ENCODE peak calls at places on chromosomes 4 and X, in seven cellular contexts. Q is GM12878, T is HCT116, B is A549, E is IMR-90, S is HepG2, U is H1. P is an unnamed sample.

GRCh38 chr4:123649644-123650356 is 253.2 kb downstream of the SPRY1 start:
- DNase-seq in Q (no peak), T (no peak), B (peak), E (peak), S (peak), U (no peak), P (no peak)

GRCh38 chrX:115616943-115617563 is 56.1 kb downstream of the PLS3 start:
- DNase-seq in Q (peak), T (peak), B (peak), E (peak), S (no peak), U (no peak), P (no peak)

GRCh38 chr4:187606581-187606980 is 389.0 kb upstream of the ZFP42 start:
- DNase-seq in Q (no peak), T (peak), B (peak), E (peak), S (peak), U (peak), P (peak)

GRCh38 chr4:112938461-112939058 is 110.9 kb upstream of the ANK2 start:
- DNase-seq in Q (no peak), T (peak), B (peak), E (peak), S (peak), U (no peak), P (peak)

GRCh38 chr4:182918791-182919302 is 1.7 kb upstream of the DCTD start:
- DNase-seq in Q (peak), T (no peak), B (no peak), E (no peak), S (no peak), U (no peak), P (no peak)

GRCh38 chrX:65902011-65902410 is 137.9 kb downstream of the VSIG4 start:
- DNase-seq in Q (no peak), T (no peak), B (no peak), E (no peak), S (no peak), U (no peak), P (no peak)

GRCh38 chr4:182944484-182945227 is 27.5 kb upstream of the DCTD start:
- DNase-seq in Q (no peak), T (no peak), B (no peak), E (no peak), S (no peak), U (no peak), P (no peak)

GRCh38 chr4:108959497-108959896 is 196.6 kb upstream of the ETNPPL start:
- DNase-seq in Q (no peak), T (no peak), B (no peak), E (peak), S (no peak), U (no peak), P (no peak)

GRCh38 chr4:4347585-4347984 is 39.3 kb upstream of the NSG1 start:
- DNase-seq in Q (no peak), T (no peak), B (no peak), E (no peak), S (no peak), U (no peak), P (no peak)

GRCh38 chr4:109930469-109930868 is 17.8 kb downstream of the EGF start:
- DNase-seq in Q (no peak), T (no peak), B (no peak), E (no peak), S (no peak), U (no peak), P (no peak)

GRCh38 chr4:147509386-147509785 is 28.5 kb downstream of the EDNRA start:
- DNase-seq in Q (no peak), T (no peak), B (no peak), E (no peak), S (no peak), U (no peak), P (no peak)

GRCh38 chr4:74339501-74339900 is 25.4 kb upstream of the EREG start:
- DNase-seq in Q (no peak), T (no peak), B (no peak), E (no peak), S (no peak), U (no peak), P (no peak)

GRCh38 chrX:39559229-39559628 is 538.5 kb downstream of the BCOR start:
- DNase-seq in Q (no peak), T (no peak), B (no peak), E (peak), S (no peak), U (no peak), P (no peak)

GRCh38 chr4:5827108-5828004 is 65.5 kb downstream of the CRMP1 start:
- DNase-seq in Q (no peak), T (no peak), B (no peak), E (peak), S (no peak), U (no peak), P (no peak)

GRCh38 chrX:96752776-96753175 is 68.1 kb downstream of the DIAPH2 start:
- DNase-seq in Q (no peak), T (no peak), B (no peak), E (no peak), S (no peak), U (no peak), P (no peak)

GRCh38 chr4:8695237-8696219 is 103.0 kb downstream of the CPZ start:
- DNase-seq in Q (no peak), T (no peak), B (no peak), E (no peak), S (no peak), U (peak), P (no peak)

GRCh38 chr4:137960371-137961050 is 281.6 kb downstream of the SLC7A11 start:
- DNase-seq in Q (no peak), T (no peak), B (no peak), E (peak), S (no peak), U (no peak), P (no peak)

GRCh38 chr4:88350786-88351185 is 27.9 kb upstream of the HERC6 start:
- DNase-seq in Q (no peak), T (no peak), B (no peak), E (no peak), S (no peak), U (peak), P (no peak)

GRCh38 chr4:185357220-185357619 is 38.5 kb downstream of the LRP2BP start:
- DNase-seq in Q (no peak), T (no peak), B (no peak), E (no peak), S (no peak), U (no peak), P (no peak)

GRCh38 chr4:41613362-41613761 is 75.4 kb downstream of the LIMCH1 start:
- DNase-seq in Q (no peak), T (no peak), B (no peak), E (no peak), S (no peak), U (no peak), P (no peak)

GRCh38 chr4:84938316-84938715 is 28.2 kb downstream of the WDFY3 start:
- DNase-seq in Q (no peak), T (no peak), B (no peak), E (peak), S (peak), U (no peak), P (no peak)

GRCh38 chr4:93334003-93334402 is 494.6 kb upstream of the ATOH1 start:
- DNase-seq in Q (peak), T (no peak), B (no peak), E (peak), S (no peak), U (no peak), P (no peak)

GRCh38 chr4:76208005-76208765 is 5.4 kb downstream of the SCARB2 start:
- DNase-seq in Q (no peak), T (no peak), B (peak), E (peak), S (peak), U (no peak), P (no peak)

GRCh38 chr4:5980436-5981155 is 37.6 kb downstream of the C4orf50 start:
- DNase-seq in Q (no peak), T (peak), B (peak), E (no peak), S (no peak), U (no peak), P (no peak)

GRCh38 chr4:3330682-3331081 is 37.9 kb downstream of the RGS12 start:
- DNase-seq in Q (no peak), T (no peak), B (no peak), E (no peak), S (no peak), U (no peak), P (no peak)

GRCh38 chr4:3202836-3203820 is 45.8 kb upstream of the MSANTD1 start:
- DNase-seq in Q (no peak), T (no peak), B (no peak), E (no peak), S (peak), U (no peak), P (no peak)

GRCh38 chrX:94051926-94052325 is 377.9 kb downstream of the FAM133A start:
- DNase-seq in Q (no peak), T (no peak), B (no peak), E (no peak), S (no peak), U (no peak), P (no peak)

GRCh38 chrX:24259544-24260240 is 54.2 kb downstream of the SUPT20HL2 start:
- DNase-seq in Q (no peak), T (peak), B (peak), E (peak), S (peak), U (no peak), P (peak)

GRCh38 chrX:49137492-49137891 is 14.0 kb upstream of the GPKOW start:
- DNase-seq in Q (no peak), T (no peak), B (no peak), E (no peak), S (peak), U (no peak), P (no peak)

GRCh38 chr4:174119051-174119450 is 164.4 kb downstream of the FBXO8 start:
- DNase-seq in Q (no peak), T (no peak), B (peak), E (peak), S (no peak), U (no peak), P (no peak)

GRCh38 chr4:174156239-174156826 is 127.1 kb downstream of the FBXO8 start:
- DNase-seq in Q (peak), T (peak), B (peak), E (peak), S (peak), U (no peak), P (peak)

GRCh38 chr4:87937523-87937922 is 38.0 kb upstream of the SPP1 start:
- DNase-seq in Q (no peak), T (no peak), B (no peak), E (no peak), S (no peak), U (no peak), P (no peak)

GRCh38 chrX:645024-645376 is 14.4 kb downstream of the SHOX start:
- DNase-seq in Q (no peak), T (no peak), B (no peak), E (no peak), S (no peak), U (no peak), P (no peak)

GRCh38 chrX:642436-643210 is 12.0 kb downstream of the SHOX start:
- DNase-seq in Q (no peak), T (no peak), B (no peak), E (no peak), S (no peak), U (no peak), P (no peak)

GRCh38 chrX:641671-642435 is 11.3 kb downstream of the SHOX start:
- DNase-seq in Q (no peak), T (no peak), B (no peak), E (no peak), S (no peak), U (peak), P (no peak)

GRCh38 chrX:644304-645023 is 13.9 kb downstream of the SHOX start:
- DNase-seq in Q (no peak), T (no peak), B (no peak), E (no peak), S (no peak), U (peak), P (no peak)

DNA sequence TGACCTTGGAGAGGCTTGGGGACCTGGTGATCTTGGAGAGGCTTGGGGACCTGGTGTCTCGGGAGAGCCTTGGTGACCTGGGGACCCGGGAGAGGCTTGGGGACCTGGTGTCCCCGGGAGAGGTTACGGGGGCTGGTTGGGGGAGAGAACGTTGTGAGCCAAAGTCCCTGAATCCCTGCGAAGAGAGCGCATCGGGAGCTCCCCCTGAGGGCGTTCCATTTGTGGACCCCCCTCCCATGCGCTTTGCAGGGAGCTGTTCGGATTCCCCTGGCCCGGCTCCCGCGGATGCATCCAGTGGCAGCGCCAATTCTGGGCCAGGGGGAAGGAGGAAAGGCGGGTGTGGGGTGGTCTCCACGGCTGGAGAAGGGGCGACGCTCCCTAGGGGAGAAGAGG is 13.3 kb downstream of the SHOX start:
- DNase-seq in Q (no peak), T (no peak), B (no peak), E (no peak), S (no peak), U (no peak), P (no peak)
- TF ChIP-seq CEBPB in Q (no peak), T (no peak), B (no peak), E (no peak), S (no peak), U (no peak), P (no peak)

DNA sequence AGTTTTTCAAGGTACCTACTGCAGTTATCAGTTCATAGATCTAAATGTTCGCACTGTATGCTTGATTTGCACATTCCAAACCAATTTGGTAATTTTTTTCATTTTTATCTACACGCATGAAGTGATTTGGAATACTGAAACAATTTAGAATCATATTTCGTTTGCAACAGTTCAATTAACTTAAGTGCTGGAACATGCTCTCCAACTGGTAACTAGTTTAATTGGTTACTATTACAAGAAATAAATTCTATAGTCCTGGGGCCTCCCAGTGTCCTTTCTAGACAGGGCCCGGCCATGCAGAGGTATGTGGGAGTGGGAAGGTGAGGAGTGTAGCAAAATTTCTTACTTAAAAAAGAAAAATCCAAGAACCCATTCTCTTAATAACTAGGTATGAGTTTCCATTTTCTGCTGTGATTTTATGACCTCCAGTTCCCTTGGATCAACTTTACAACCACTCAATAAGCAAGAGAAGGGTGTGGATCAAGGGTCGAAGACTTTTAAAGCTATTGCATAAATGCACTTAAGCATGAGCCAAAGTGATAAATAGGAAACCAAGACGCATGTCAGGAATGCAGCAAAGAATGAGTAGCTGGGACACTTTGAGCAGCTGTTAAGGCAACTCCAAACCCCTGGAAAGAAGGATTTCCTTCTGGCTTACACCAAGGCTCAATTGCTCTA is 106.9 kb downstream of the PPARGC1A start:
- DNase-seq in Q (no peak), T (no peak), B (no peak), E (no peak), S (no peak), U (no peak), P (no peak)
- TF ChIP-seq CEBPB in Q (no peak), T (no peak), B (no peak), E (no peak), S (no peak), U (no peak), P (no peak)

GRCh38 chr4:114015444-114015899 is 36.0 kb upstream of the ARSJ start:
- DNase-seq in Q (no peak), T (peak), B (peak), E (peak), S (no peak), U (no peak), P (no peak)
- TF ChIP-seq CEBPB in Q (no peak), T (peak), B (no peak), E (peak), S (no peak), U (no peak), P (no peak)

DNA sequence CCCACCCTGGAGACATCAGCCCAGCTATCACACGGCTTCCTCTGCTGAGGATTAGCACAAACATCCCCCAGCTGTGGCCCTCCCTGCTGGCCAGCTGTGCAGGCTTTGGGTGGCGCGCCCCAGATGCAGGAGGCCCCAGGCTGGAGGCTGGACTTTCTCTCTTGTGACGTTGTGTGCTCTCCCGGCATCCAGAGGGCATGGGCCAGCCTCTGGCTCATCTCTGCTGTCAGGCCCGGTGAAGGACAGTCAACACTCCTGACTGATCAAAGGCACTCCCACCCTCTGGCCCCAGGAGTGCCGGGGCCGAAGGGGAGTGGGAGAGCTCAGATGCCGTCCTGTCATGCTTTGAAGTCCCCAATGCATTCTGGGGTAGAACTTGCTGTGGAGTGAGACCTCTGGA is 29.9 kb upstream of the PJA1 start:
- DNase-seq in Q (no peak), T (no peak), B (no peak), E (no peak), S (peak), U (no peak), P (no peak)
- TF ChIP-seq CEBPB in Q (no peak), T (no peak), B (no peak), E (no peak), S (no peak), U (no peak), P (no peak)

DNA sequence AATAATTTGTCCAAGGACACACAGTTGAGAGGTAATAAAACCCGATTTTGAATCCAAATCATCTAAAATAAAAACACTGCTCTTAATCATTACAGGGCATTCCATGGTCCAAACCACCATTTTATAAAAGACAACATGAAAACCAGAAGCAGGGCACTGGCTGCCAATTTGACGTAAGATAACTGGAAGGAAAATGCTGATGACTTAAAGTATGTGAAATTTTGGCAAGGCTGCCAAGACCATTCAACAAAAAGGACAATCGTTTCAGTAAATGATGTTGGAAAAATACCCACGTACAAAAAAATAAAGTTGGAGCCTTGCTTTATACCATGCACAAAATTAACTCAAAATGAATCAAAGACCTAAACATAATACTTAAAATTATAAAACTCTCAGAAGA is 344.4 kb downstream of the RAPGEF2 start:
- DNase-seq in Q (no peak), T (no peak), B (no peak), E (no peak), S (no peak), U (no peak), P (no peak)
- TF ChIP-seq CEBPB in Q (no peak), T (no peak), B (no peak), E (no peak), S (no peak), U (no peak), P (no peak)

GRCh38 chr4:33658971-33659370 is 2585.3 kb downstream of the ARAP2 start:
- DNase-seq in Q (no peak), T (no peak), B (no peak), E (no peak), S (no peak), U (no peak), P (no peak)
- TF ChIP-seq CEBPB in Q (no peak), T (no peak), B (no peak), E (no peak), S (no peak), U (no peak), P (no peak)

DNA sequence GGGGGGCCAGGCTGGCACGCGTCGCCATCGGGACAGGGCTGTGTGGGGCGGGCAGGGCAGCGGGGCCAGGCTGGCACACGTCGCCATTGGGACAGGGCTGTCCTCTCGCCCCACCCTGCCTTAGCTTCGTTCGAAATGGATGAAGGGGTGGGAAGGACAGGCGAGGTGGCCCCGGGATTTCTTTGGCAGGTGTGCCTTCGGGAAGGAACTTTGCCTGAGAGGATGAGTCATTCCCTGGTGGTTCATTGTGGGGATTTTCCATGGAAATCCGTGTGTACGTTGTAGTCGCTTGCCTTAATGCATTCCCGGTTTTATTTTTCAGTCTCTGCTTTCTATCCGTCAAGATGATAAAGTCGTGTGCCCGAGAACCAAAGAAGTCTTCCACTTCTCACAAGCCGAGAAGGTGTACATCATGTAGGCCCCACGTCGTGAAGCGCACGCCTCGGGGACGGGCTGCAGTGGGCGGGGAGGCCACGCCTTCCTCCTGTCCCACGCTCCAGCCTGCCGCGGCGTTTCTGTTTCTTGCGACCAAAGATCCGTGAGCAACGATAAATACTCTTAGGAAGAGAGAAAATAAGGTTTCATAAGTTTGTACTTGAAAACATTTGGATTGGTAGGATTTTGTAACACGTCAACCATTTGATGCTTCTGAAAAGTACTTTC is 8.1 kb upstream of the UVSSA start:
- DNase-seq in Q (no peak), T (no peak), B (no peak), E (no peak), S (no peak), U (no peak), P (no peak)
- TF ChIP-seq CEBPB in Q (no peak), T (no peak), B (no peak), E (no peak), S (no peak), U (no peak), P (no peak)

GRCh38 chrX:19747672-19748610 is 139.5 kb downstream of the SH3KBP1 start:
- DNase-seq in Q (no peak), T (no peak), B (no peak), E (no peak), S (no peak), U (no peak), P (no peak)
- TF ChIP-seq CEBPB in Q (no peak), T (no peak), B (no peak), E (no peak), S (no peak), U (no peak), P (no peak)

DNA sequence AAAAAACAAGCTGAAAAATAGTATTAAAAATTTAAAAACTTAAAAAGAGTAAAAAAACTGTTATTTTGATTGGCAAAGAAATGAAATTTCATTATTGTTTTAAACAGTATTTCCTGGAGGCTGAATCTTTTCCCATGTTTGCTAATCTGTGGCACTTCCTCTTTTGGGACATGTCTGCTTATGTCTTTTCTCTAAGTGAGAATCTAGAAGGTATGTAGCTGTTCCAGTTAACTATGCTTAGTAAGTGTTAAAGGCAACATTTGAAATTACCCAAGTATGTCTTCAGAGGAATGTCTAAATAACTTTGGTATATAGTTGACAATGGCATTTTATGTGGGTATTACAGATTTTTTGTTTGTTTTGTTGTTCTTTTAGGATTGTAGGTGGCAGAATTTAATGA is 81.6 kb upstream of the TBC1D9 start:
- DNase-seq in Q (no peak), T (no peak), B (no peak), E (no peak), S (no peak), U (no peak), P (no peak)
- TF ChIP-seq CEBPB in Q (no peak), T (no peak), B (no peak), E (no peak), S (no peak), U (no peak), P (no peak)

P was measured in K562.